ENCODE peak calls at places on chromosomes 1 and 21, in five cellular contexts. Q is heart left ventricle, K is mammary epithelial cell, A is uterus, B is fibroblast of lung. W is an unnamed sample.

GRCh38 chr1:15180945-15181523 is 27.5 kb downstream of the TMEM51 start:
- DNase-seq in Q (no peak), K (no peak), A (no peak), B (no peak), W (no peak)

GRCh38 chr1:238619652-238620051 is 728.9 kb upstream of the ZP4 start:
- DNase-seq in Q (no peak), K (no peak), A (no peak), B (no peak), W (no peak)

GRCh38 chr1:78171736-78172590 is 126.2 kb downstream of the GIPC2 start:
- DNase-seq in Q (no peak), K (peak), A (no peak), B (peak), W (no peak)

GRCh38 chr1:228689255-228689654 is 46.0 kb upstream of the RHOU start:
- DNase-seq in Q (no peak), K (no peak), A (no peak), B (no peak), W (no peak)

GRCh38 chr1:246782120-246782900 is 58.1 kb downstream of the SCCPDH start:
- DNase-seq in Q (peak), K (peak), A (no peak), B (peak), W (no peak)

GRCh38 chr1:229119161-229119560 is 151.8 kb upstream of the RAB4A start:
- DNase-seq in Q (no peak), K (peak), A (no peak), B (no peak), W (no peak)

GRCh38 chr1:201535778-201536245 is 3.1 kb upstream of the NAV1 start:
- DNase-seq in Q (peak), K (no peak), A (peak), B (no peak), W (no peak)

GRCh38 chr1:32623775-32624174 is 26.6 kb downstream of the ZBTB8OS start:
- DNase-seq in Q (no peak), K (no peak), A (no peak), B (no peak), W (no peak)

GRCh38 chr21:14875704-14876364 is 189.0 kb downstream of the NRIP1 start:
- DNase-seq in Q (peak), K (no peak), A (no peak), B (peak), W (no peak)

GRCh38 chr1:204139952-204140351 is 11.9 kb downstream of the ETNK2 start:
- DNase-seq in Q (no peak), K (no peak), A (no peak), B (no peak), W (no peak)

GRCh38 chr1:68291763-68292384 is 59.6 kb upstream of the WLS start:
- DNase-seq in Q (no peak), K (no peak), A (no peak), B (peak), W (no peak)

GRCh38 chr1:75165264-75165663 is 31.1 kb downstream of the LHX8 start:
- DNase-seq in Q (no peak), K (no peak), A (no peak), B (no peak), W (no peak)

GRCh38 chr1:115275216-115275615 is 62.8 kb downstream of the NGF start:
- DNase-seq in Q (no peak), K (no peak), A (no peak), B (no peak), W (no peak)

GRCh38 chr1:196669693-196670092 is 17.9 kb downstream of the CFH start:
- DNase-seq in Q (no peak), K (no peak), A (no peak), B (no peak), W (no peak)

GRCh38 chr1:20110679-20111078 is 8.7 kb downstream of the PLA2G2D start:
- DNase-seq in Q (no peak), K (peak), A (peak), B (peak), W (no peak)

GRCh38 chr1:94865369-94865768 is 45.2 kb downstream of the SLC44A3 start:
- DNase-seq in Q (no peak), K (no peak), A (no peak), B (peak), W (no peak)

GRCh38 chr1:170126691-170127090 is 19.1 kb upstream of the NTMT2 start:
- DNase-seq in Q (no peak), K (peak), A (no peak), B (peak), W (peak)

GRCh38 chr1:214004014-214004413 is 16.2 kb downstream of the PROX1 start:
- DNase-seq in Q (no peak), K (no peak), A (no peak), B (no peak), W (no peak)

GRCh38 chr1:3462356-3463012 is 8.0 kb downstream of the ARHGEF16 start:
- DNase-seq in Q (peak), K (no peak), A (no peak), B (no peak), W (no peak)

GRCh38 chr1:19734472-19734999 is 65.2 kb downstream of the TMCO4 start:
- DNase-seq in Q (peak), K (no peak), A (no peak), B (peak), W (no peak)

GRCh38 chr1:33365560-33365997 is 44.7 kb upstream of the A3GALT2 start:
- DNase-seq in Q (peak), K (no peak), A (peak), B (peak), W (no peak)

GRCh38 chr1:181704556-181704955 is 221.2 kb downstream of the CACNA1E start:
- DNase-seq in Q (no peak), K (no peak), A (no peak), B (no peak), W (no peak)

GRCh38 chr1:100955322-100955721 is 59.4 kb downstream of the SLC30A7 start:
- DNase-seq in Q (no peak), K (peak), A (no peak), B (peak), W (peak)

GRCh38 chr1:243924188-243924587 is 74.1 kb upstream of the AKT3 start:
- DNase-seq in Q (no peak), K (peak), A (no peak), B (peak), W (peak)

GRCh38 chr1:89552481-89553194 is 28.0 kb downstream of the LRRC8B start:
- DNase-seq in Q (no peak), K (peak), A (no peak), B (no peak), W (no peak)

GRCh38 chr21:29343517-29343916 is 44.8 kb downstream of the BACH1 start:
- DNase-seq in Q (no peak), K (no peak), A (peak), B (peak), W (peak)

GRCh38 chr1:226209307-226210059 is 14.0 kb upstream of the MIXL1 start:
- DNase-seq in Q (no peak), K (no peak), A (no peak), B (no peak), W (no peak)

GRCh38 chr1:51628715-51629590 is 12.1 kb downstream of the OSBPL9 start:
- DNase-seq in Q (no peak), K (no peak), A (no peak), B (no peak), W (no peak)

GRCh38 chr1:51630393-51630792 is 13.5 kb downstream of the OSBPL9 start:
- DNase-seq in Q (no peak), K (no peak), A (no peak), B (no peak), W (no peak)

GRCh38 chr1:51624851-51625250 is 8.0 kb downstream of the OSBPL9 start:
- DNase-seq in Q (no peak), K (no peak), A (no peak), B (no peak), W (no peak)

GRCh38 chr1:51629918-51630317 is 13.0 kb downstream of the OSBPL9 start:
- DNase-seq in Q (no peak), K (no peak), A (no peak), B (no peak), W (no peak)

DNA sequence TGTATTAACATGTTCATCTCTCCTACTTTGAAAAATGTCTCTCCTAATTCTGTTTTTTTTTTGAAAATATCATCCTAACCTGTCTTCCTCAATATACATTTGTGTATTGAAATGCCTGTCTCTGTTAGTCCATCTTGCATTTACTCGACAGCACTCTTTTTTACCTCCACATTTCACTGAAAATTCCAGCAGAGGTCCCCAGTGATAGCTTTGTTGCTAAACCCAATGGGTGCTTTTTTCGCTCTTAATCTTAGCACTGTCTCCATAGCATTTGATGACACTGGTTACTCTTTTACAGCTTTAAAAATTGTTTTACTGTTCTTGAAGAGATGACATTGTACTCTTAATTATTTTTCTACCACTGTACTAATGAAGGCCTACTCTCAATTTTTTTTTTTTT is 10.8 kb downstream of the OSBPL9 start:
- DNase-seq in Q (no peak), K (peak), A (no peak), B (peak), W (no peak)
- TF ChIP-seq CTCF in Q (no peak), K (peak), A (peak), B (peak), W (peak)

DNA sequence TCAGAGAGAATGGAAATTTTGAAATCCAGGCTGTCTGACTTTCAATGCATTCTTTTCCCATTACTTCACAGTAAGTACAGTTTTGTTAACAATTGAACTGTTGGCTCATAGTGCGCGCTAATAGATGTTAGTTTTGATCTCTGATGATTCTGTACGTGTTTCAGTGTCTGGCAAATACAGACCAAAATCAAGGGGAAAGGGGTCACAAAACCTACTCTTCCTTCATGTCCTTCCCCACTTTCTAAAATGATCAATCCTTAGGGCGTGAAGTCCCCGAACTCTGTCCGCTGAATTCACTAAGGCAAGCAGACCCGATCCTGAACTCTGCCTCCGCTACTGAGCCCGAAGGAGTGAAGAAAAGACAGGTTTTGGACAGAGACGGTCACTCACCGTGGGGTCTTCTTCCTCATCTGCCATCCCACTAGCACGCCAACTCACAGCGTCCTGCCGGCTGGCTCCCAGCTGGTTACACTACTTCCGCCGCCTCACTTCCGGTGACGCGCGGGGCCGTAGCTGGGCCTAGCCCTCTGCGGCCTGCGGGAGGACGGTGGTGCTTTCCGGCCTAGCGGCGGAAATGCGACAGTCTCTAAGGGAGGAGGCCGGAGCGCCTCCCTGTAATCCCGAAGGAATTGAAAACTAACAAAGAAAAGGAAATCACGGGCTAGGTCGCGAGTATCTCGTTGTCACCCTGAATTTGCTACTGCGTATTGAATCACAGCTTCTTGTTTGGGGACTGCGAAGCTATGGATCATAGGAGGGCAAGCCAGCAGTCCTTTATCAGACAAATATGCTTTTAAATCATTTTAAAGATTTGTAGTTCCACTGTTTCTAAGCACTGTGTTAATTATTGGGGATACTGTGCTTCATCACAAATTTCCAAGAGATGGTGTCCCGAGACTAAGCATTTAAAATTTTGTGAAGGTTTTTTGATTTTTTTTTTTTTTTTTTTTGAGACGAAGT is at the start of gene TAF13:
- DNase-seq in Q (peak), K (peak), A (peak), B (peak), W (peak)
- TF ChIP-seq CTCF in Q (no peak), K (no peak), A (peak), B (peak), W (peak)

DNA sequence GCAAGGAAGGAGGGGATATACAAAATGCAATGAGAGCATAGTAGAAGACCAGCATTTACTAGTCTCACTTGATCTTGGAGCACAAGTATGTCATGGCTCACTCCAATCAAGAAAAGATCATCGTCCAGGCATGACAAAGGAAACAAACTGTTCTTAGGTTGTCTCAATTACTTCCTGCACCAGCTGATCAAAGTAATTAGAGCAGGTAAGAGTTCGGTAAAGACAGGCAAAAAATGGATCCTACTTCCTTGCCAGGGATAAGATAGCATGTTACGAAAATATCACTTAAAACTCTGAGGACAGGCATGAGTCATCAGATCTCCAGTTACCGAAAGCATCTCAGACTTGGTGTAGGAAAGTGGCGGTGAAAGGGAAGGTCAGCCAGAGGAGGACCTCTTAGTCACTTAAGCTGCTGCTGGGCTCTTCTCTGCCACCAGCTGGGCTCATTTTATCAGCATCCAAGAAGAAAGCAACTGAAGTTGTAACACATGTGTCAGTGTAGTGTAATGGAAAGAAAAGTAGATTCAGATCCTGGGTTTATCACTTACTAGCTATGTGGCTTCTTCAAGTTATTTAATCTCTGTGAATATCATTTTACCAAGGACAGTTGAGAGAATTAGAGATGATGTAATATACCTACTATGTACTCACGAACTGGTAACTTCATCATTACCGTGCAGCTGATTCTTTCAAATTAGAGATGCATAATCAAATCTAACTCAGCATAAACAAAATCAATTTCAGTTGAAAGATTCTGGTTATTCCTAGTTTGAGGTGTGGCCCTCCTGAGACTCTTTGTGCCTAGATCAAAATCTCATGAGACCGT is 46.8 kb downstream of the XCL1 start:
- DNase-seq in Q (no peak), K (peak), A (no peak), B (peak), W (peak)
- TF ChIP-seq CTCF in Q (no peak), K (no peak), A (no peak), B (no peak), W (no peak)

DNA sequence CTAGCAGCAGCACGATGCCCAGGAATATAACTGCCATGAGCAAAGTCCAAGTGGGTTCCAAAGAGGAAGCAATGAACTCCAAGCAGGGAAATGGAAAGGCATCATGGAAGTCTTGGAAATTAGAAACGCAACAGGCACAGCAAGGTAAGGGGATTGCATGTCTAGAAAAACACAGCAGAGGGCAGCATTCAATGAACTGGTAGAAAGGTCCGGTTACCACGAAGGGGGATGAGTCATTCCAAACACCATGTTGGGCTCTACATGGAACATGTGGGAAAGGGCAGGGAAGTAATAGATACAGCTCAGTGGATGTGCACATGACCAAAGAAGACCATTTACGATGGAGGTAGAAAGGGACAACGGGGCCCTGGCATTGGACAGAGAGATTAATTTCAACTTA is 36.4 kb downstream of the RXRG start:
- DNase-seq in Q (no peak), K (peak), A (no peak), B (peak), W (no peak)
- TF ChIP-seq CTCF in Q (peak), K (peak), A (no peak), B (peak), W (peak)

GRCh38 chr21:45986316-45987051 is 4.9 kb downstream of the COL6A1 start:
- DNase-seq in Q (peak), K (no peak), A (peak), B (no peak), W (no peak)
- TF ChIP-seq CTCF in Q (no peak), K (no peak), A (no peak), B (no peak), W (no peak)

GRCh38 chr1:153032677-153033308 is 1.8 kb downstream of the SPRR1B start:
- DNase-seq in Q (no peak), K (peak), A (no peak), B (peak), W (no peak)
- TF ChIP-seq CTCF in Q (no peak), K (peak), A (no peak), B (no peak), W (no peak)

GRCh38 chr1:1437904-1438376 is 2.5 kb downstream of the VWA1 start:
- DNase-seq in Q (no peak), K (no peak), A (no peak), B (peak), W (no peak)
- TF ChIP-seq CTCF in Q (no peak), K (no peak), A (no peak), B (no peak), W (no peak)

GRCh38 chr1:70436617-70437236 is 25.7 kb downstream of the CTH start:
- DNase-seq in Q (no peak), K (no peak), A (peak), B (no peak), W (peak)
- TF ChIP-seq CTCF in Q (peak), K (no peak), A (peak), B (peak), W (peak)

GRCh38 chr1:6357243-6357929 is 36.2 kb downstream of the ACOT7 start:
- DNase-seq in Q (no peak), K (no peak), A (no peak), B (no peak), W (no peak)
- TF ChIP-seq CTCF in Q (no peak), K (no peak), A (no peak), B (no peak), W (no peak)

GRCh38 chr1:56189454-56189853 is 389.9 kb downstream of the PLPP3 start:
- DNase-seq in Q (no peak), K (no peak), A (no peak), B (no peak), W (no peak)

GRCh38 chr1:56188216-56188615 is 391.1 kb downstream of the PLPP3 start:
- DNase-seq in Q (peak), K (no peak), A (no peak), B (no peak), W (no peak)

GRCh38 chr1:56190975-56191768 is 388.2 kb downstream of the PLPP3 start:
- DNase-seq in Q (no peak), K (no peak), A (no peak), B (peak), W (peak)

GRCh38 chr1:56188855-56189254 is 390.5 kb downstream of the PLPP3 start:
- DNase-seq in Q (no peak), K (no peak), A (no peak), B (no peak), W (no peak)

DNA sequence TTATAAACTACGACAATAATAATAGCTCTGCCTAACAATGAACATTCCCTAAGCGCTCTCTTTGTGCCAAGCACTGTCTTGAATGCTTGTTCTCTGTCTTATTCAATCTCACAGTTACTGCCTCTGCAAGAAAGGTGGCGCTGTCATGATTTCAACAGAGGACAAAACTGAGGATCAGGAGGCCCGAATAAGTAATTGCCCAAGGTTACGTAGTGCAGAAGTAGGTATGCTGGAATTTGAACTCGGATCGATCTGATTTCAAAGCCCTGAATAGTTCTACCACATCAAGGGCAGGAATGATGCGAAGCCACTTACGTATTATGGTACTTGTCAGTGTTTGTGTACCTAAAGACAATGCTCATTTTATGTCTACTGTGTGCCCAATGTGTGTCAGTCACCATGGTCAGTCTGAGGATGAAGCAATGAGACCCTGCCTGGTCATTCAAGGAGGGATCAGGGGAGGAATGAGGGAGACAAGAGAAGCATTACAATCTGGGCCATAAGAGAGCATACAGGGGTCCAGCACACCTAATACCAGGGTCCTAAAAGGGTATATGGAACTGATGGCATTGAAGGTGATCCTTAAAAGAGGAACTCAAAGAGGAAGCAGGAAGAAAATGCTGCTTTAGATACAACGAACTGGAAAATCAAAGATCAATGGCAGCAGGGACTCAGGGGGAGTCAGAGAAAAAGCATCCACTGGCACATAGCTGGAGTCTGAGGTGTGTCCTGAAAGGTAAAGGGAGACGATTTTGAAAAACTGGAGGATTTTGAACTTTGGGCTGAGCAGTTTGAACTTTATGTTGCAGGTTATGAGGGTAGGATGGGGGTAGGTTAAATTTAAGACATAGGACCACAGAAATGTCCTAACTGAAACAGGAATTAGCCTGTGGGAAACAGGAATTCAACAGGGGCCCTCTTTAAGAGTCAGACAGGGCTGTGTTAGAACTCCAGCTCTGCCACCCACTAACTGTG is 389.1 kb downstream of the PLPP3 start:
- DNase-seq in Q (no peak), K (no peak), A (no peak), B (no peak), W (no peak)
- TF ChIP-seq CTCF in Q (peak), K (peak), A (no peak), B (peak), W (peak)